ENCODE peak calls at places on chromosomes 5 and 9, in ten cellular contexts. P, E, F, H, D, Z, U, Q, J and L are unnamed samples.

GRCh38 chr9:76729980-76730737 is 34.1 kb upstream of the PCA3 start:
- DNase-seq in P (no peak), E (no peak), F (no peak), H (no peak), D (no peak), Z (no peak), U (no peak), Q (no peak), J (no peak), L (no peak)

GRCh38 chr9:117278020-117278419 is 136.8 kb downstream of the ASTN2 start:
- DNase-seq in P (no peak), E (no peak), F (no peak), H (no peak), D (no peak), Z (no peak), U (no peak), Q (no peak), J (no peak), L (no peak)

GRCh38 chr9:31104249-31104648 is 1280.2 kb upstream of the ACO1 start:
- DNase-seq in P (no peak), E (no peak), F (no peak), H (no peak), D (no peak), Z (no peak), U (no peak), Q (no peak), J (no peak), L (no peak)

GRCh38 chr5:31478901-31479300 is 53.0 kb downstream of the DROSHA start:
- DNase-seq in P (no peak), E (no peak), F (no peak), H (no peak), D (no peak), Z (no peak), U (no peak), Q (no peak), J (no peak), L (no peak)

GRCh38 chr9:92971121-92971520 is 23.8 kb downstream of the FGD3 start:
- DNase-seq in P (no peak), E (no peak), F (no peak), H (no peak), D (no peak), Z (no peak), U (peak), Q (no peak), J (no peak), L (no peak)

GRCh38 chr5:110965773-110966581 is 105.5 kb upstream of the TSLP start:
- DNase-seq in P (no peak), E (no peak), F (no peak), H (no peak), D (no peak), Z (no peak), U (no peak), Q (no peak), J (no peak), L (no peak)

GRCh38 chr9:125971050-125971449 is 223.9 kb downstream of the PBX3 start:
- DNase-seq in P (no peak), E (no peak), F (no peak), H (no peak), D (no peak), Z (no peak), U (no peak), Q (no peak), J (no peak), L (no peak)

GRCh38 chr9:87749335-87750035 is 23.6 kb downstream of the CTSL start:
- DNase-seq in P (no peak), E (no peak), F (no peak), H (no peak), D (no peak), Z (no peak), U (no peak), Q (no peak), J (no peak), L (no peak)

GRCh38 chr9:10268500-10269485 is 344.0 kb downstream of the PTPRD start:
- DNase-seq in P (peak), E (no peak), F (peak), H (peak), D (peak), Z (no peak), U (no peak), Q (no peak), J (peak), L (no peak)